ENCODE peak calls at places on chromosomes 6 and 20, in four cellular contexts. B is GDM1, I is stomach, W is HAP-1. H is an unnamed sample.

GRCh38 chr20:51497542-51498467 is 44.7 kb downstream of the NFATC2 start:
- DNase-seq in I (no peak), B (peak), W (no peak), H (no peak)

GRCh38 chr6:32973144-32973854 is 4.9 kb downstream of the BRD2 start:
- DNase-seq in I (peak), W (no peak), B (no peak), H (no peak)

GRCh38 chr6:108920751-108921150 is 72.5 kb downstream of the ARMC2 start:
- DNase-seq in W (no peak), I (no peak), B (no peak), H (no peak)

GRCh38 chr20:57195023-57195758 is 71.2 kb downstream of the BMP7 start:
- DNase-seq in W (no peak), B (no peak), I (no peak), H (peak)

GRCh38 chr20:48691523-48691922 is 136.3 kb downstream of the PREX1 start:
- DNase-seq in B (no peak), W (no peak), I (no peak), H (no peak)

GRCh38 chr20:35005463-35005961 is 49.8 kb downstream of the MYH7B start:
- DNase-seq in W (no peak), I (no peak), B (no peak), H (no peak)

GRCh38 chr20:41135187-41135887 is 2.0 kb upstream of the PLCG1 start:
- DNase-seq in W (peak), B (peak), I (peak), H (no peak)

GRCh38 chr6:127950566-127951141 is 49.8 kb upstream of the THEMIS start:
- DNase-seq in B (peak), W (no peak), I (no peak), H (no peak)

GRCh38 chr6:107670792-107671199 is 153.3 kb downstream of the SCML4 start:
- DNase-seq in W (no peak), I (no peak), B (peak), H (peak)

GRCh38 chr6:108562503-108562993 is 1.8 kb downstream of the FOXO3 start:
- DNase-seq in W (no peak), I (peak), B (no peak), H (peak)

GRCh38 chr6:30263734-30264133 is 50.5 kb upstream of the TRIM26 start:
- DNase-seq in B (no peak), W (no peak), I (no peak), H (peak)

GRCh38 chr6:110310861-110311446 is 47.2 kb downstream of the METTL24 start:
- DNase-seq in I (no peak), B (no peak), W (no peak), H (no peak)

GRCh38 chr20:47566269-47566668 is 64.6 kb downstream of the NCOA3 start:
- DNase-seq in W (no peak), I (no peak), B (no peak), H (no peak)

GRCh38 chr6:154624038-154624599 is 109.1 kb upstream of the SCAF8 start:
- DNase-seq in I (no peak), W (no peak), B (no peak), H (no peak)

GRCh38 chr6:138485005-138485545 is 14.2 kb downstream of the NHSL1 start:
- DNase-seq in B (no peak), W (no peak), I (no peak), H (no peak)

GRCh38 chr6:6588924-6589696 is 590 bp downstream of the LY86 start:
- DNase-seq in I (no peak), W (no peak), B (no peak), H (no peak)

GRCh38 chr6:159693128-159693893 is at the start of gene SOD2:
- DNase-seq in I (peak), B (peak), W (peak), H (peak)

GRCh38 chr20:32440758-32441078 is 82.6 kb downstream of the ASXL1 start:
- DNase-seq in B (no peak), I (no peak), W (no peak), H (no peak)

GRCh38 chr6:15429146-15430110 is 183.6 kb downstream of the JARID2 start:
- DNase-seq in W (no peak), B (no peak), I (no peak), H (peak)

GRCh38 chr20:24605937-24606455 is 136.6 kb downstream of the SYNDIG1 start:
- DNase-seq in W (no peak), I (no peak), B (no peak), H (no peak)

GRCh38 chr6:157644043-157644810 is 178.8 kb upstream of the SNX9 start:
- DNase-seq in B (no peak), I (no peak), W (no peak), H (no peak)

GRCh38 chr6:170263410-170263809 is 27.5 kb downstream of the DLL1 start:
- DNase-seq in W (no peak), B (no peak), I (no peak), H (no peak)

GRCh38 chr20:63828545-63828944 is 2.5 kb downstream of the ZBTB46 start:
- DNase-seq in W (no peak), I (no peak), B (no peak), H (no peak)

GRCh38 chr6:150463852-150464251 is 95.0 kb downstream of the IYD start:
- DNase-seq in I (no peak), B (no peak), W (no peak), H (no peak)

GRCh38 chr6:12291785-12292604 is 1.8 kb downstream of the EDN1 start:
- DNase-seq in B (no peak), W (no peak), I (peak), H (no peak)

GRCh38 chr6:81763051-81763450 is 10.6 kb upstream of the TENT5A start:
- DNase-seq in W (no peak), B (no peak), I (no peak), H (no peak)

GRCh38 chr6:119915971-119916370 is 566.4 kb upstream of the MAN1A1 start:
- DNase-seq in B (no peak), I (no peak), W (no peak), H (no peak)

GRCh38 chr6:18203786-18204185 is 48.6 kb downstream of the KDM1B start:
- DNase-seq in I (no peak), W (no peak), B (no peak), H (peak)

GRCh38 chr20:32731882-32732266 is 11.4 kb downstream of the COMMD7 start:
- DNase-seq in W (no peak), B (no peak), I (no peak), H (no peak)

GRCh38 chr6:40956871-40957270 is 82.2 kb downstream of the UNC5CL start:
- DNase-seq in W (no peak), B (no peak), I (no peak), H (no peak)

GRCh38 chr20:642398-643174 is 10.4 kb downstream of the SRXN1 start:
- DNase-seq in B (no peak), I (no peak), W (no peak), H (no peak)

GRCh38 chr20:37178839-37179670 is at the start of the genes MROH8 and RPN2:
- DNase-seq in W (peak), I (peak), B (peak), H (peak)

GRCh38 chr6:32196682-32197616 is 4.5 kb upstream of the GPSM3 start:
- DNase-seq in I (no peak), W (no peak), B (no peak), H (no peak)

H was measured in brain microvascular endothelial cell.